ENCODE peak calls at places on chromosomes 12 and 14, in seven cellular contexts. One of them, this sample, is unnamed.
A peak's percentile ranks its signal among the peaks of the same experiment; 100 is the strongest.

GRCh38 chr12:75526655-75527511 is 15.5 kb upstream of the KRR1 start:
- DNase-seq in transverse colon: no peak
- DNase-seq in uterus: no peak
- DNase-seq in A549: peak; percentile 70
- DNase-seq in body of pancreas: no peak
- DNase-seq in IMR-90: peak; percentile 84
- DNase-seq in testis: no peak
- DNase-seq in this sample: peak; percentile 59

GRCh38 chr12:130796985-130797686 is 41.9 kb downstream of the STX2 start:
- DNase-seq in transverse colon: no peak
- DNase-seq in uterus: no peak
- DNase-seq in A549: no peak
- DNase-seq in body of pancreas: no peak
- DNase-seq in IMR-90: no peak
- DNase-seq in testis: no peak
- DNase-seq in this sample: no peak

GRCh38 chr12:31833541-31833840 is 104.7 kb upstream of the AMN1 start:
- DNase-seq in transverse colon: no peak
- DNase-seq in uterus: no peak
- DNase-seq in A549: peak; percentile 30
- DNase-seq in body of pancreas: no peak
- DNase-seq in IMR-90: no peak
- DNase-seq in testis: no peak
- DNase-seq in this sample: no peak

GRCh38 chr12:96056646-96057455 is 21.5 kb upstream of the LTA4H start:
- DNase-seq in transverse colon: no peak
- DNase-seq in uterus: no peak
- DNase-seq in A549: no peak
- DNase-seq in body of pancreas: no peak
- DNase-seq in IMR-90: no peak
- DNase-seq in testis: no peak
- DNase-seq in this sample: no peak

GRCh38 chr14:60102389-60102788 is 10.7 kb downstream of the PCNX4 start:
- DNase-seq in transverse colon: no peak
- DNase-seq in uterus: no peak
- DNase-seq in A549: no peak
- DNase-seq in body of pancreas: no peak
- DNase-seq in IMR-90: peak; percentile 91
- DNase-seq in testis: no peak
- DNase-seq in this sample: no peak

GRCh38 chr12:93019911-93020224 is 90.8 kb upstream of the EEA1 start:
- DNase-seq in transverse colon: peak; percentile 67
- DNase-seq in uterus: no peak
- DNase-seq in A549: no peak
- DNase-seq in body of pancreas: peak; percentile 78
- DNase-seq in IMR-90: no peak
- DNase-seq in testis: peak; percentile 74
- DNase-seq in this sample: no peak

GRCh38 chr12:31724597-31724996 is 4.2 kb downstream of the AMN1 start:
- DNase-seq in transverse colon: no peak
- DNase-seq in uterus: no peak
- DNase-seq in A549: no peak
- DNase-seq in body of pancreas: no peak
- DNase-seq in IMR-90: no peak
- DNase-seq in testis: no peak
- DNase-seq in this sample: no peak

GRCh38 chr12:31896514-31897039 is 62.6 kb upstream of the RESF1 start:
- DNase-seq in transverse colon: peak; percentile 73
- DNase-seq in uterus: peak; percentile 32
- DNase-seq in A549: no peak
- DNase-seq in body of pancreas: no peak
- DNase-seq in IMR-90: peak; percentile 38
- DNase-seq in testis: peak; percentile 60
- DNase-seq in this sample: peak; percentile 57

GRCh38 chr12:26567126-26567525 is 265.9 kb downstream of the ITPR2 start:
- DNase-seq in transverse colon: no peak
- DNase-seq in uterus: no peak
- DNase-seq in A549: no peak
- DNase-seq in body of pancreas: no peak
- DNase-seq in IMR-90: no peak
- DNase-seq in testis: no peak
- DNase-seq in this sample: no peak

GRCh38 chr12:119989619-119990381 is 764 bp downstream of the BICDL1 start:
- DNase-seq in transverse colon: peak; percentile 86
- DNase-seq in uterus: peak; percentile 41
- DNase-seq in A549: peak; percentile 71
- DNase-seq in body of pancreas: peak; percentile 93
- DNase-seq in IMR-90: peak; percentile 64
- DNase-seq in testis: peak; percentile 90
- DNase-seq in this sample: peak; percentile 75

GRCh38 chr12:50102186-50102585 is 1.6 kb upstream of the GPD1 start:
- DNase-seq in transverse colon: no peak
- DNase-seq in uterus: no peak
- DNase-seq in A549: no peak
- DNase-seq in body of pancreas: no peak
- DNase-seq in IMR-90: no peak
- DNase-seq in testis: no peak
- DNase-seq in this sample: no peak

GRCh38 chr14:81516941-81517797 is 16.5 kb downstream of the SEL1L start:
- DNase-seq in transverse colon: peak; percentile 30
- DNase-seq in uterus: peak; percentile 60
- DNase-seq in A549: peak; percentile 51
- DNase-seq in body of pancreas: peak; percentile 30
- DNase-seq in IMR-90: peak; percentile 76
- DNase-seq in testis: peak; percentile 86
- DNase-seq in this sample: no peak

GRCh38 chr12:2535583-2536187 is 259.1 kb upstream of the FKBP4 start:
- DNase-seq in transverse colon: no peak
- DNase-seq in uterus: no peak
- DNase-seq in A549: no peak
- DNase-seq in body of pancreas: no peak
- DNase-seq in IMR-90: peak; percentile 20
- DNase-seq in testis: no peak
- DNase-seq in this sample: no peak

GRCh38 chr12:65306603-65307501 is 28.4 kb downstream of the MSRB3 start:
- DNase-seq in transverse colon: peak; percentile 48
- DNase-seq in uterus: peak; percentile 70
- DNase-seq in A549: peak; percentile 49
- DNase-seq in body of pancreas: peak; percentile 10
- DNase-seq in IMR-90: peak; percentile 75
- DNase-seq in testis: no peak
- DNase-seq in this sample: peak; percentile 50
- TF ChIP-seq POLR2A in transverse colon: no peak
- TF ChIP-seq POLR2A in uterus: no peak
- TF ChIP-seq POLR2A in A549: no peak
- TF ChIP-seq POLR2A in body of pancreas: no peak
- TF ChIP-seq POLR2A in IMR-90: no peak
- TF ChIP-seq POLR2A in testis: no peak
- TF ChIP-seq POLR2A in this sample: no peak

DNA sequence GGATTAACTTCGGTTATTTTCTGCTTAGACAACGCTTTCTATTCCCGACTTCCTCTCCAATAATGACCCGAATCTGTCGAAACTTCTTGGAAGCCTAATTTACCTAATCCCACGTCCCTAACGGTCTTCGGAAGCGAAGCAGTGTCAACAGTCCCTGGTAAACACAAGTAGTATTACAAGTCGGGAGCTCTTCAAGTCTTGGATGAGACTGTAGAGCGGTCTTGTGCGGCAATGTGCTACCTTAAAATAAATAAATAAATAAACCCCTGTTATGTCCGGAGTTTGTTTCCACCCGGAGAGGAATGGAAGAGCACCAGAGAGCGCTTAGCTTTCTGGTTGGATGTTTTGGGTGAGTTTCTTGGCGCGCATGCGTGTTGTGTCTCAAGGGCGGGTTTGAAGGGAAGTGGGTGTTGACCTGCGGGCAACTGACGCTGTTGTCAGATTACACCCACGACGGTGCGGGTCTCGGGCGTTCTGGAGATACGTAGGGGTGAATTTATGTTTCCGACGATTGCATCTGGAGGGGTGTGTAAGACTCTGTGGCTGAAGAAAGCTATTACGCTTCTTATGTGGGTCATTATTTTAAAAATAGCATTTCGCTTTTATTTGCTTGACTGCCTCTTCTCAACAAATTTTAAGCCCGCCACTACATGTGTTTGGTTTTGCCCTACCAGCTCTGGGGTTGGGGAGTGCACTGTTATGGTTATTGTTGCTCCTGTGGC is at the start of the genes KIAA0586 and TIMM9:
- DNase-seq in transverse colon: peak; percentile 97
- DNase-seq in uterus: peak; percentile 97
- DNase-seq in A549: peak; percentile 99
- DNase-seq in body of pancreas: peak; percentile 94
- DNase-seq in IMR-90: peak; percentile 99
- DNase-seq in testis: peak; percentile 96
- DNase-seq in this sample: peak; percentile 99
- TF ChIP-seq POLR2A in transverse colon: peak; percentile 85
- TF ChIP-seq POLR2A in uterus: peak; percentile 48
- TF ChIP-seq POLR2A in A549: peak; percentile 65
- TF ChIP-seq POLR2A in body of pancreas: peak; percentile 88
- TF ChIP-seq POLR2A in IMR-90: peak; percentile 72
- TF ChIP-seq POLR2A in testis: no peak
- TF ChIP-seq POLR2A in this sample: peak; percentile 91

GRCh38 chr12:9651265-9651729 is 18.2 kb upstream of the CLEC2D start:
- DNase-seq in transverse colon: no peak
- DNase-seq in uterus: no peak
- DNase-seq in A549: no peak
- DNase-seq in body of pancreas: no peak
- DNase-seq in IMR-90: peak; percentile 67
- DNase-seq in testis: no peak
- DNase-seq in this sample: peak; percentile 66

GRCh38 chr12:9646794-9647622 is 22.5 kb upstream of the CLEC2D start:
- DNase-seq in transverse colon: no peak
- DNase-seq in uterus: no peak
- DNase-seq in A549: peak; percentile 9
- DNase-seq in body of pancreas: no peak
- DNase-seq in IMR-90: peak; percentile 56
- DNase-seq in testis: peak; percentile 19
- DNase-seq in this sample: peak; percentile 33

GRCh38 chr12:9647825-9648700 is 21.4 kb upstream of the CLEC2D start:
- DNase-seq in transverse colon: peak; percentile 88
- DNase-seq in uterus: peak; percentile 79
- DNase-seq in A549: peak; percentile 74
- DNase-seq in body of pancreas: peak; percentile 75
- DNase-seq in IMR-90: peak; percentile 69
- DNase-seq in testis: peak; percentile 88
- DNase-seq in this sample: peak; percentile 80

GRCh38 chr12:9648701-9649531 is 20.6 kb upstream of the CLEC2D start:
- DNase-seq in transverse colon: no peak
- DNase-seq in uterus: no peak
- DNase-seq in A549: no peak
- DNase-seq in body of pancreas: no peak
- DNase-seq in IMR-90: peak; percentile 13
- DNase-seq in testis: no peak
- DNase-seq in this sample: peak; percentile 56

GRCh38 chr12:9649532-9649940 is 20.0 kb upstream of the CLEC2D start:
- DNase-seq in transverse colon: no peak
- DNase-seq in uterus: no peak
- DNase-seq in A549: no peak
- DNase-seq in body of pancreas: no peak
- DNase-seq in IMR-90: no peak
- DNase-seq in testis: peak; percentile 26
- DNase-seq in this sample: no peak
- TF ChIP-seq POLR2A in transverse colon: no peak
- TF ChIP-seq POLR2A in uterus: no peak
- TF ChIP-seq POLR2A in A549: no peak
- TF ChIP-seq POLR2A in body of pancreas: no peak
- TF ChIP-seq POLR2A in IMR-90: no peak
- TF ChIP-seq POLR2A in testis: no peak
- TF ChIP-seq POLR2A in this sample: no peak

GRCh38 chr12:110543252-110543959 is 39.7 kb downstream of the PPTC7 start:
- DNase-seq in transverse colon: peak; percentile 90
- DNase-seq in uterus: peak; percentile 96
- DNase-seq in A549: no peak
- DNase-seq in body of pancreas: peak; percentile 94
- DNase-seq in IMR-90: peak; percentile 80
- DNase-seq in testis: peak; percentile 97
- DNase-seq in this sample: no peak
- TF ChIP-seq POLR2A in transverse colon: no peak
- TF ChIP-seq POLR2A in uterus: no peak
- TF ChIP-seq POLR2A in A549: no peak
- TF ChIP-seq POLR2A in body of pancreas: no peak
- TF ChIP-seq POLR2A in IMR-90: no peak
- TF ChIP-seq POLR2A in testis: no peak
- TF ChIP-seq POLR2A in this sample: no peak

GRCh38 chr14:71996615-71997014 is 64.4 kb downstream of the RGS6 start:
- DNase-seq in transverse colon: no peak
- DNase-seq in uterus: no peak
- DNase-seq in A549: no peak
- DNase-seq in body of pancreas: no peak
- DNase-seq in IMR-90: no peak
- DNase-seq in testis: no peak
- DNase-seq in this sample: no peak
- TF ChIP-seq POLR2A in transverse colon: no peak
- TF ChIP-seq POLR2A in uterus: no peak
- TF ChIP-seq POLR2A in A549: no peak
- TF ChIP-seq POLR2A in body of pancreas: no peak
- TF ChIP-seq POLR2A in IMR-90: no peak
- TF ChIP-seq POLR2A in testis: no peak
- TF ChIP-seq POLR2A in this sample: no peak

GRCh38 chr12:57941165-57941894 is at the start of gene ATP23:
- DNase-seq in transverse colon: peak; percentile 94
- DNase-seq in uterus: peak; percentile 89
- DNase-seq in A549: peak; percentile 92
- DNase-seq in body of pancreas: peak; percentile 96
- DNase-seq in IMR-90: peak; percentile 83
- DNase-seq in testis: peak; percentile 93
- DNase-seq in this sample: peak; percentile 95
- TF ChIP-seq POLR2A in transverse colon: peak; percentile 93
- TF ChIP-seq POLR2A in uterus: peak; percentile 90
- TF ChIP-seq POLR2A in A549: peak; percentile 79
- TF ChIP-seq POLR2A in body of pancreas: peak; percentile 97
- TF ChIP-seq POLR2A in IMR-90: peak; percentile 71
- TF ChIP-seq POLR2A in testis: peak; percentile 79
- TF ChIP-seq POLR2A in this sample: peak; percentile 97

DNA sequence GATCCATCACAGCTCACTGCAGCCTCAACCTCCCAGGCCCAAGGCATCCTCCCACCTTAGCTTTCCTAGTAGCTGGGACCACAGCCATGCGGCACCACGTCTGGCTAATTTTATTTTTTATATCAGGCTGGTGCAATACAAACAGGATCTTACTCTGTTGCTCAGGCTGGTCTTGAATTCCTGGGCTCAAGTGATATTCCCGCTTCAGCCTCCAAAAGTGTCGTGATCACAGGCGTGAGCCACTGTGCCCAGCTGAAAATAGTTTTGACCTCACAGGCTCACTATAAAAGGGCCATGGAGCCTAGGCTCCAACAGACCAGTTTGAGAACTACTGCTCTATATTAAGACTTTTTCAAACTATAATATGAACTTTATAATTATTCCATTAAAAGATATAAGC is 37.3 kb downstream of the SNX6 start:
- DNase-seq in transverse colon: no peak
- DNase-seq in uterus: no peak
- DNase-seq in A549: no peak
- DNase-seq in body of pancreas: no peak
- DNase-seq in IMR-90: no peak
- DNase-seq in testis: no peak
- DNase-seq in this sample: no peak
- TF ChIP-seq POLR2A in transverse colon: no peak
- TF ChIP-seq POLR2A in uterus: no peak
- TF ChIP-seq POLR2A in A549: no peak
- TF ChIP-seq POLR2A in body of pancreas: no peak
- TF ChIP-seq POLR2A in IMR-90: no peak
- TF ChIP-seq POLR2A in testis: no peak
- TF ChIP-seq POLR2A in this sample: no peak